ENCODE peak calls at places on chromosomes 5 and 9, in eight cellular contexts. One of them, this sample, is unnamed.

GRCh38 chr9:5866276-5866675 is 24.4 kb upstream of the MLANA start:
- DNase-seq in brain microvascular endothelial cell: no peak
- DNase-seq in ovary: no peak
- DNase-seq in CD8-positive, alpha-beta T cell: no peak
- DNase-seq in body of pancreas: no peak
- DNase-seq in mesenchymal stem cell: no peak
- DNase-seq in lower lobe of right lung: no peak
- DNase-seq in GM23338: no peak
- DNase-seq in this sample: no peak

GRCh38 chr9:129487658-129488483 is 133.0 kb downstream of the C9orf50 start:
- DNase-seq in GM23338: peak
- DNase-seq in ovary: peak
- DNase-seq in brain microvascular endothelial cell: peak
- DNase-seq in body of pancreas: peak
- DNase-seq in CD8-positive, alpha-beta T cell: no peak
- DNase-seq in mesenchymal stem cell: peak
- DNase-seq in lower lobe of right lung: peak
- DNase-seq in this sample: peak

GRCh38 chr9:117704024-117704575 is at the start of gene TLR4:
- DNase-seq in ovary: peak
- DNase-seq in lower lobe of right lung: peak
- DNase-seq in GM23338: peak
- DNase-seq in mesenchymal stem cell: peak
- DNase-seq in CD8-positive, alpha-beta T cell: no peak
- DNase-seq in brain microvascular endothelial cell: peak
- DNase-seq in body of pancreas: peak
- DNase-seq in this sample: peak

GRCh38 chr5:107314330-107314729 is 356.4 kb downstream of the EFNA5 start:
- DNase-seq in lower lobe of right lung: no peak
- DNase-seq in body of pancreas: no peak
- DNase-seq in GM23338: no peak
- DNase-seq in CD8-positive, alpha-beta T cell: no peak
- DNase-seq in mesenchymal stem cell: no peak
- DNase-seq in brain microvascular endothelial cell: no peak
- DNase-seq in ovary: no peak
- DNase-seq in this sample: no peak

GRCh38 chr9:136849960-136850865 is 1.0 kb downstream of the PHPT1 start:
- DNase-seq in body of pancreas: no peak
- DNase-seq in GM23338: no peak
- DNase-seq in ovary: no peak
- DNase-seq in CD8-positive, alpha-beta T cell: no peak
- DNase-seq in mesenchymal stem cell: no peak
- DNase-seq in brain microvascular endothelial cell: no peak
- DNase-seq in lower lobe of right lung: no peak
- DNase-seq in this sample: no peak

GRCh38 chr5:6525910-6526309 is 77.3 kb downstream of the UBE2QL1 start:
- DNase-seq in ovary: no peak
- DNase-seq in brain microvascular endothelial cell: no peak
- DNase-seq in CD8-positive, alpha-beta T cell: no peak
- DNase-seq in mesenchymal stem cell: no peak
- DNase-seq in body of pancreas: peak
- DNase-seq in lower lobe of right lung: no peak
- DNase-seq in GM23338: peak
- DNase-seq in this sample: no peak

GRCh38 chr5:68272289-68272688 is 56.7 kb downstream of the PIK3R1 start:
- DNase-seq in ovary: no peak
- DNase-seq in GM23338: no peak
- DNase-seq in CD8-positive, alpha-beta T cell: no peak
- DNase-seq in body of pancreas: no peak
- DNase-seq in brain microvascular endothelial cell: no peak
- DNase-seq in lower lobe of right lung: no peak
- DNase-seq in mesenchymal stem cell: peak
- DNase-seq in this sample: peak

GRCh38 chr5:4212981-4213819 is 617.6 kb downstream of the IRX1 start:
- DNase-seq in CD8-positive, alpha-beta T cell: no peak
- DNase-seq in mesenchymal stem cell: no peak
- DNase-seq in ovary: no peak
- DNase-seq in body of pancreas: no peak
- DNase-seq in lower lobe of right lung: no peak
- DNase-seq in brain microvascular endothelial cell: no peak
- DNase-seq in GM23338: peak
- DNase-seq in this sample: no peak

GRCh38 chr9:76701441-76702031 is 62.7 kb upstream of the PCA3 start:
- DNase-seq in lower lobe of right lung: no peak
- DNase-seq in brain microvascular endothelial cell: no peak
- DNase-seq in mesenchymal stem cell: no peak
- DNase-seq in CD8-positive, alpha-beta T cell: no peak
- DNase-seq in GM23338: no peak
- DNase-seq in body of pancreas: no peak
- DNase-seq in ovary: no peak
- DNase-seq in this sample: peak

GRCh38 chr5:14775857-14776256 is 95.7 kb downstream of the ANKH start:
- DNase-seq in brain microvascular endothelial cell: peak
- DNase-seq in mesenchymal stem cell: no peak
- DNase-seq in CD8-positive, alpha-beta T cell: no peak
- DNase-seq in body of pancreas: no peak
- DNase-seq in GM23338: no peak
- DNase-seq in ovary: no peak
- DNase-seq in lower lobe of right lung: no peak
- DNase-seq in this sample: no peak

GRCh38 chr9:36560813-36561212 is 11.9 kb upstream of the MELK start:
- DNase-seq in lower lobe of right lung: no peak
- DNase-seq in CD8-positive, alpha-beta T cell: no peak
- DNase-seq in mesenchymal stem cell: peak
- DNase-seq in GM23338: peak
- DNase-seq in ovary: no peak
- DNase-seq in brain microvascular endothelial cell: peak
- DNase-seq in body of pancreas: no peak
- DNase-seq in this sample: no peak

GRCh38 chr5:115354246-115354645 is 57.8 kb upstream of the CCDC112 start:
- DNase-seq in ovary: no peak
- DNase-seq in lower lobe of right lung: no peak
- DNase-seq in GM23338: no peak
- DNase-seq in brain microvascular endothelial cell: no peak
- DNase-seq in body of pancreas: no peak
- DNase-seq in mesenchymal stem cell: no peak
- DNase-seq in CD8-positive, alpha-beta T cell: no peak
- DNase-seq in this sample: no peak

GRCh38 chr9:130526854-130527650 is 52.3 kb upstream of the FUBP3 start:
- DNase-seq in brain microvascular endothelial cell: no peak
- DNase-seq in body of pancreas: no peak
- DNase-seq in mesenchymal stem cell: no peak
- DNase-seq in GM23338: no peak
- DNase-seq in CD8-positive, alpha-beta T cell: no peak
- DNase-seq in lower lobe of right lung: no peak
- DNase-seq in ovary: no peak
- DNase-seq in this sample: no peak

GRCh38 chr5:132017316-132017715 is 5.9 kb upstream of the ACSL6 start:
- DNase-seq in CD8-positive, alpha-beta T cell: no peak
- DNase-seq in GM23338: no peak
- DNase-seq in ovary: no peak
- DNase-seq in brain microvascular endothelial cell: no peak
- DNase-seq in lower lobe of right lung: no peak
- DNase-seq in mesenchymal stem cell: no peak
- DNase-seq in body of pancreas: no peak
- DNase-seq in this sample: no peak

GRCh38 chr5:132016721-132017250 is 5.3 kb upstream of the ACSL6 start:
- DNase-seq in GM23338: no peak
- DNase-seq in ovary: no peak
- DNase-seq in CD8-positive, alpha-beta T cell: no peak
- DNase-seq in mesenchymal stem cell: no peak
- DNase-seq in body of pancreas: no peak
- DNase-seq in brain microvascular endothelial cell: no peak
- DNase-seq in lower lobe of right lung: no peak
- DNase-seq in this sample: no peak

GRCh38 chr5:132019337-132019736 is 7.9 kb upstream of the ACSL6 start:
- DNase-seq in GM23338: no peak
- DNase-seq in CD8-positive, alpha-beta T cell: no peak
- DNase-seq in mesenchymal stem cell: no peak
- DNase-seq in lower lobe of right lung: no peak
- DNase-seq in brain microvascular endothelial cell: no peak
- DNase-seq in ovary: no peak
- DNase-seq in body of pancreas: no peak
- DNase-seq in this sample: no peak

GRCh38 chr5:132019857-132020555 is 8.5 kb upstream of the ACSL6 start:
- DNase-seq in CD8-positive, alpha-beta T cell: peak
- DNase-seq in brain microvascular endothelial cell: no peak
- DNase-seq in mesenchymal stem cell: no peak
- DNase-seq in GM23338: no peak
- DNase-seq in lower lobe of right lung: no peak
- DNase-seq in ovary: no peak
- DNase-seq in body of pancreas: no peak
- DNase-seq in this sample: no peak

GRCh38 chr5:132017738-132018625 is 6.5 kb upstream of the ACSL6 start:
- DNase-seq in brain microvascular endothelial cell: no peak
- DNase-seq in body of pancreas: no peak
- DNase-seq in lower lobe of right lung: peak
- DNase-seq in GM23338: no peak
- DNase-seq in mesenchymal stem cell: no peak
- DNase-seq in ovary: no peak
- DNase-seq in CD8-positive, alpha-beta T cell: no peak
- DNase-seq in this sample: no peak
- H3K27ac ChIP-seq in brain microvascular endothelial cell: no peak
- H3K27ac ChIP-seq in body of pancreas: no peak
- H3K27ac ChIP-seq in lower lobe of right lung: no peak
- H3K27ac ChIP-seq in GM23338: no peak
- H3K27ac ChIP-seq in mesenchymal stem cell: no peak
- H3K27ac ChIP-seq in ovary: no peak
- H3K27ac ChIP-seq in CD8-positive, alpha-beta T cell: no peak
- H3K27ac ChIP-seq in this sample: no peak

DNA sequence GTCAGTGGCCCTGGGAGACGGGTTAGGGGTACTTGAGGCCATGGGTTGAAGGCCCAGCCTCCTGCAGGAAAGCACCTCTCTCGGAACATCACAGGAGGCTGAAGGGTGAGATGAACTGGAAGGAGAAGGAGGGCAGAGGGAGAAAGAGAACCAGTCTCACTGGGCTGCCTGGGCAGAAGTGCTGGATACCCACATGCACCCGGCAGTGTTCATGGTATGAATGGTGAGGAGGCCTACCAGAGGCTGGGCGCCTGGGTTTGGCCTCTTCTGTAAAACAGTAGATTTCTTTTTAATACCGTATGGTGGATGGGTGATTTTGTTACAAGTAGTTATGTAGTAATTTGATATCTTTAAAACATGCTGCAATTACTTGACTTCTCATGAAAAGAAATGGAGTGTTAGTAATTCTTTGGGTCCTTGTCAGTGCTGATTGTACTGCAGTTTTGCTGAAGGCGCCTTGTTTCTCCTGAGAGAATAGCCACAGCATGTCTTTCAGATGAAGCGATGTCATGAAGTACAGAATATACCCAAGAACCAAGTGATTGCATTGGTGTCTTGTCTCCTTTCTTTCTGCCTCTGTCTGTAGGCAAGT is 258.6 kb downstream of the FANCC start:
- DNase-seq in GM23338: no peak
- DNase-seq in body of pancreas: no peak
- DNase-seq in lower lobe of right lung: no peak
- DNase-seq in brain microvascular endothelial cell: no peak
- DNase-seq in ovary: no peak
- DNase-seq in mesenchymal stem cell: no peak
- DNase-seq in CD8-positive, alpha-beta T cell: no peak
- DNase-seq in this sample: peak
- H3K27ac ChIP-seq in GM23338: no peak
- H3K27ac ChIP-seq in body of pancreas: peak
- H3K27ac ChIP-seq in lower lobe of right lung: no peak
- H3K27ac ChIP-seq in brain microvascular endothelial cell: no peak
- H3K27ac ChIP-seq in ovary: no peak
- H3K27ac ChIP-seq in mesenchymal stem cell: no peak
- H3K27ac ChIP-seq in CD8-positive, alpha-beta T cell: no peak
- H3K27ac ChIP-seq in this sample: no peak

DNA sequence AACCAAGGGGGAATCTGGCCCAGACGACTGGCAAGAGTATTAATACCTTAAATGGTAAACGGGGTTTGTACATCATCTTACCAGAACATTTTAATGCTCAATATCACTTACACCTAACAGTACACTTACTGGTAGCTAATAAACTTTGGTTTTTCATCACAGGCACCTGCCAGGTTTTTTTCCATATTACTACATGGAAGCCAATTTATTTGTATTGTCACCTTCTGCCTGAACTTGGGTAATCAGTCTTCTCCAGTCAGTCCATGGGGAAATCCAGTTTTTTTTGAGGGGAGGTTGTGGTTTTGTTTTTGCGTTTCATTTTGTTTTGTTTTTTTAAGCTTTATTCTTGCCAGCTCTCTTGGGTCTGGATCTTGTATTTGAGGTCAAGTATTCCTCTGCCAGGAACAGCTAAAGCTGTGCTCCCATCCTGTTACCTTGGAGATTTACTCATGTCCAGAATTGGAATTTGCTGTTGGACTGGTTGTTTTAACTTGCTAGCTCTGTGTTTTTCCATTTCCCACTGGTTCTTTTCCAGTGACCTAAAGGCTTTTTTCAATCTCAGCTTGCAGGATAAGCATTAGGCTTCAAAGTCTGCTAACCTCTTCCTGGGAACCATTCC is 11.1 kb upstream of the NADK2 start:
- DNase-seq in CD8-positive, alpha-beta T cell: no peak
- DNase-seq in body of pancreas: no peak
- DNase-seq in lower lobe of right lung: no peak
- DNase-seq in GM23338: no peak
- DNase-seq in mesenchymal stem cell: peak
- DNase-seq in brain microvascular endothelial cell: no peak
- DNase-seq in ovary: no peak
- DNase-seq in this sample: no peak
- H3K27ac ChIP-seq in CD8-positive, alpha-beta T cell: no peak
- H3K27ac ChIP-seq in body of pancreas: no peak
- H3K27ac ChIP-seq in lower lobe of right lung: no peak
- H3K27ac ChIP-seq in GM23338: no peak
- H3K27ac ChIP-seq in mesenchymal stem cell: no peak
- H3K27ac ChIP-seq in brain microvascular endothelial cell: no peak
- H3K27ac ChIP-seq in ovary: no peak
- H3K27ac ChIP-seq in this sample: no peak

GRCh38 chr5:88660326-88660946 is 222.5 kb downstream of the MEF2C start:
- DNase-seq in CD8-positive, alpha-beta T cell: no peak
- DNase-seq in body of pancreas: no peak
- DNase-seq in ovary: no peak
- DNase-seq in lower lobe of right lung: no peak
- DNase-seq in brain microvascular endothelial cell: no peak
- DNase-seq in GM23338: peak
- DNase-seq in mesenchymal stem cell: peak
- DNase-seq in this sample: peak

GRCh38 chr5:88662801-88663360 is 220.1 kb downstream of the MEF2C start:
- DNase-seq in lower lobe of right lung: no peak
- DNase-seq in ovary: no peak
- DNase-seq in CD8-positive, alpha-beta T cell: no peak
- DNase-seq in brain microvascular endothelial cell: no peak
- DNase-seq in GM23338: no peak
- DNase-seq in body of pancreas: no peak
- DNase-seq in mesenchymal stem cell: no peak
- DNase-seq in this sample: no peak

GRCh38 chr5:88659529-88660325 is 223.3 kb downstream of the MEF2C start:
- DNase-seq in CD8-positive, alpha-beta T cell: no peak
- DNase-seq in GM23338: peak
- DNase-seq in mesenchymal stem cell: no peak
- DNase-seq in ovary: no peak
- DNase-seq in brain microvascular endothelial cell: no peak
- DNase-seq in lower lobe of right lung: no peak
- DNase-seq in body of pancreas: no peak
- DNase-seq in this sample: no peak

GRCh38 chr5:88661870-88662207 is 221.1 kb downstream of the MEF2C start:
- DNase-seq in mesenchymal stem cell: no peak
- DNase-seq in lower lobe of right lung: no peak
- DNase-seq in ovary: no peak
- DNase-seq in GM23338: no peak
- DNase-seq in CD8-positive, alpha-beta T cell: no peak
- DNase-seq in brain microvascular endothelial cell: no peak
- DNase-seq in body of pancreas: no peak
- DNase-seq in this sample: no peak

GRCh38 chr5:88660947-88661869 is 221.8 kb downstream of the MEF2C start:
- DNase-seq in mesenchymal stem cell: peak
- DNase-seq in CD8-positive, alpha-beta T cell: no peak
- DNase-seq in lower lobe of right lung: no peak
- DNase-seq in body of pancreas: peak
- DNase-seq in ovary: peak
- DNase-seq in GM23338: peak
- DNase-seq in brain microvascular endothelial cell: peak
- DNase-seq in this sample: peak
- H3K27ac ChIP-seq in mesenchymal stem cell: no peak
- H3K27ac ChIP-seq in CD8-positive, alpha-beta T cell: no peak
- H3K27ac ChIP-seq in lower lobe of right lung: no peak
- H3K27ac ChIP-seq in body of pancreas: no peak
- H3K27ac ChIP-seq in ovary: no peak
- H3K27ac ChIP-seq in GM23338: no peak
- H3K27ac ChIP-seq in brain microvascular endothelial cell: no peak
- H3K27ac ChIP-seq in this sample: peak

This sample was measured in SJCRH30.